ENCODE peak calls at places on chromosomes 13 and 19, in five cellular contexts. V is H9, N is trophoblast cell, T is H1, I is mesenchymal stem cell. Y is an unnamed sample.

GRCh38 chr13:59710995-59711701 is 452.6 kb downstream of the DIAPH3 start:
- DNase-seq in V (no peak), T (no peak), I (peak; percentile 46), N (no peak), Y (no peak)

GRCh38 chr13:74683411-74683810 is 549.2 kb upstream of the KLF12 start:
- DNase-seq in T (no peak), N (no peak), I (no peak), V (no peak), Y (no peak)

GRCh38 chr13:39273953-39274352 is 235.7 kb downstream of the NHLRC3 start:
- DNase-seq in I (no peak), N (peak; percentile 47), V (peak; percentile 38), T (no peak), Y (no peak)

GRCh38 chr19:19643158-19644053 is at the start of gene GMIP:
- DNase-seq in V (peak; percentile 90), I (peak; percentile 53), T (peak; percentile 99), N (peak; percentile 84), Y (peak; percentile 75)

GRCh38 chr13:104979281-104979680 is 1556.2 kb downstream of the EFNB2 start:
- DNase-seq in V (no peak), N (no peak), T (no peak), I (no peak), Y (no peak)

GRCh38 chr13:28037399-28037798 is 48.9 kb upstream of the URAD start:
- DNase-seq in I (no peak), T (no peak), N (no peak), V (no peak), Y (no peak)

GRCh38 chr13:22061371-22061805 is 390.5 kb downstream of the FGF9 start:
- DNase-seq in I (no peak), N (peak; percentile 78), T (no peak), V (peak; percentile 38), Y (no peak)

GRCh38 chr19:13100031-13100588 is 2.5 kb downstream of the LYL1 start:
- DNase-seq in N (no peak), V (no peak), T (no peak), I (no peak), Y (no peak)

GRCh38 chr13:46211521-46212351 is at the start of gene LRRC63:
- DNase-seq in T (peak; percentile 81), V (peak; percentile 81), I (peak; percentile 63), N (peak; percentile 79), Y (peak; percentile 55)

GRCh38 chr19:48568345-48568886 is 16.4 kb downstream of the SULT2B1 start:
- DNase-seq in N (peak; percentile 78), T (peak; percentile 68), I (peak; percentile 93), V (peak; percentile 76), Y (no peak)

GRCh38 chr19:18399008-18399407 is 1.6 kb upstream of the LRRC25 start:
- DNase-seq in I (peak; percentile 80), T (no peak), N (peak; percentile 65), V (no peak), Y (no peak)

GRCh38 chr19:21398851-21399250 is 1.9 kb downstream of the ZNF493 start:
- DNase-seq in T (no peak), I (no peak), N (no peak), V (no peak), Y (no peak)

GRCh38 chr13:94435604-94436226 is 43.8 kb downstream of the DCT start:
- DNase-seq in I (peak; percentile 59), V (no peak), N (peak; percentile 65), T (no peak), Y (peak; percentile 30)

GRCh38 chr13:94332360-94333040 is 147.0 kb downstream of the DCT start:
- DNase-seq in T (no peak), N (no peak), I (peak; percentile 89), V (no peak), Y (no peak)

GRCh38 chr19:45905016-45905415 is 2.6 kb upstream of the MYPOP start:
- DNase-seq in T (no peak), V (no peak), N (peak; percentile 95), I (no peak), Y (no peak)

GRCh38 chr19:45901912-45902650 is at the start of gene MYPOP:
- DNase-seq in N (no peak), T (no peak), I (peak; percentile 32), V (peak; percentile 33), Y (no peak)

GRCh38 chr19:45901432-45901903 is 945 bp downstream of the MYPOP start:
- DNase-seq in T (no peak), N (peak; percentile 85), I (peak; percentile 81), V (peak; percentile 32), Y (no peak)

GRCh38 chr19:45900661-45901431 is 1.6 kb downstream of the MYPOP start:
- DNase-seq in T (no peak), V (peak; percentile 38), I (no peak), N (peak; percentile 38), Y (no peak)

DNA sequence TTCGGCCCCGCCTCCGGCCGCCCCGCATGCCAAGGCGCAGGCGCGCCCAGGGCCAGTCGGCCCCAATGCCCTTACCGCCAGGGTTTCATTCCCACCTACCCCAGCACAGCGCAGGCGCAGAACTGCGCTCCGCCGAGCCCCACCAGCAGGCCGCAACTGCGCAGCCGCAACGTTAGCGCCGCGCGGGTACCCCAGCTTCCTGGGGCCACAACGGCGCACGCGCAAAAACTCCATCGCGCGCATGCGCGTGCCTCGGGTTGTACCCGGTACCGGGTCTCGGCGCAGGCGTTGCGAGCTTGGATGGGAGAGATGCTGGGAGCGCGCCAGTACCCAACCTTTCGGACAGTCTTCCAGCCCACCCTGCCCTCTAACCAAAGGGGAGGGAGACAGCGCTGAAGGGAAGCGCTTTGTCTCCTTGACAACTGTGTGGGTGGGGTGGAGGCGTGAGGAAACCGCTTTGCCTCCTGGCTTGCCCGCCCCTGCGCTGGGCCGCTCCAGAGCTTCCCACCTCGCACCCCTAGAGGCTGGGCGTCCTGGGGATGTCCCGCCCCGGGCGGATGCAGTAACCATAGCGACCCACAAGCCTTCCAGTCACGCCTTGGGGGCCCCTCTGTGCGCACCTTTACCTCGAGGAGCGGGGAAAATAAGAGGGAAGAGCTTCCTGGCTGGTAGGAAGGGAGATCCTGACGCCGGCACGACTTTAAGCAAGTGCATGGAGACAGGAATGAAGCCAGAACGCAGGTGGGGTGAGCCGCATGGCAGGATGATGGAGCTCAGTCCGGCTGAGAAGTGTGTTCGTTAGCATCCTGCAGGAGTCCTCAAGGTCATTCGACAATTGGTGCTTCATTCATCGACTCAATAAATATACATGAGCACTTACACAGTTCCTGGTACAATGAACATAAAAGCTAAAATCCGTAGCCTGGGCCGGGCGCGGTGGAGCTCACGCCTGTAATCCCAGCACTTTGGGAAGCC is 525 bp upstream of the MYPOP start:
- DNase-seq in V (peak; percentile 98), T (peak; percentile 100), I (peak; percentile 96), N (peak; percentile 100), Y (peak; percentile 99)
- H4K8ac ChIP-seq in V (no peak overlapping the region), T (peak overlapping the region; percentile 35), I (peak overlapping the region; percentile 81), N (peak overlapping the region; percentile 60), Y (no peak overlapping the region)

DNA sequence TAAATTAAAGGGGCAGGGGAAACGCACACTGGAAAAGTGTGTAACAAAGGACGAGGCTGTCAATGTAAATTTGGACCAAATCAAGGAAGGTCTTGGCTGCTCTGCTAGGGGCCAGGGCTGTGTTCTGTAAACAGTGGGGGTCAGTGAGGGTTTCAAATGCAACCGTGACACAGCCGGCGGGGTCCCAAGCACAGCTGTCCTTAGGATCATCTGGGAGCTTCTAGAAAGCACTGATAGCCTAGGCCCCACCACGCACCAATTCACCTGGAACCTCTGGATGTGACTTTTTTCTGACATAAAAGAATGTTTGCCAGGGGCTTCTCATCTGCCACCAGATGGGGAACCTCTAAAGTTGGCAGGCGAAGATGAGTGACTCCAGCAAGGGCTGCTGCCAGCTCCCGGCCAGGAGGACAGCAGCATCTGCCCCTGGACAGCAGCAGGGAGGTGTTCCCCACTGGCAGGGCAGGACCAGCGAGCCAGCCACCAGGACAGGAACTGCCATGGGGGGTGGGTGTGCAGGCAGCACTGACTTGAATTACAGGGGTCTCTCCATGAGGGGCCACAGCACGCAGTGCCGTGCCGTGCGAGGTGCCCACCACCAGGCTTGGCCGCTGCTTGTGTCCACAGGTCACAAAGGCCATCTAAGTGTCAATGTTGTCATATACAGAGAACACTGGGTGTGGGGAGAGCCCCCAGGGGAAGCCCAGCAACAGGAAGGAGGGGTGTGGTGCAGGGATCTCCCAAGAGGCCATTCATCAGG is 87.5 kb downstream of the SOX1 start:
- DNase-seq in V (no peak), I (no peak), N (no peak), T (no peak), Y (no peak)
- H2BK12ac ChIP-seq in V (no peak overlapping the region), I (no peak overlapping the region), N (no peak overlapping the region), T (peak overlapping the region; percentile 80), Y (peak overlapping the region; percentile 92)

DNA sequence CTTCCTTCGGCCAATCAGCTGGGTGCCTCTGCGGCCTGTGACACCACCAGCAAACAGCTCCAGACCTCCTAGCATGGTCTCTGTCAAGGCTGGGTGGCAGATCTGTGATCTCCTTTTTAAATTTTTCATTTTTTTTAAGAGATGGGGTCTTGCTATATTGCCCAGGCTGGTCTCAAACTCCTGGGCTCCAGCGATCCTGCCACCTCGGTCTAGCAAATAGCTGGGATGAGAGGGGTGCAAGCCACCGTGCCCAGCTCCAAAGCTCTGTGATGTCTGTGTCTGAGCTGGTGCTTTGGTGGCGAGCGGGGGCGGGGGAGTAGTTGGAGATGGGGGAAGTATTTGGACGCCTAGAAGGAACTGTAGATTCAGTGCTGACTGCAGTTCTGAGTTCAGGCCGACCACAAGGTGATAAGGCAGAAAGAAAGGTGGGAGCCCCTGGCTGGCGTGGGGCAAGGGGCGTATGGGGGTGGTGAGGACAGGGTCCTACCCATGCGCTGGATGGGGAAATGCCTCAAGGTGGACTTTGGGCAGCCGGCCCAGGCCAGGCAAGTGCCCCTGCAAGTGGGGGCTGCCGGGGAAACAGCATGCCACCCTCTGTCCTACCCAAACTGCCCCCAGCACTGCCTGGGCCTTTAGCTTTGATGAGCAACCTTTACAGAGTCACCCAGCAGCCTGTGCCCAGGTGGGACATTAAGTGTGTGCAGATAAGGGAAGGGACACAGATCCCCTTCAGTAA is 5.5 kb downstream of the DPP9 start:
- DNase-seq in V (no peak), T (no peak), N (no peak), I (no peak), Y (no peak)
- H3K4me1 ChIP-seq in V (no peaks in the 10 kb centered on the region), T (peaks cover 3% of the 10 kb centered on the region), N (peaks cover 9% of the 10 kb centered on the region), I (peaks cover 72% of the 10 kb centered on the region), Y (peaks cover 12% of the 10 kb centered on the region)

GRCh38 chr13:90770334-90770733 is 577.2 kb upstream of the MIR17HG start:
- DNase-seq in T (no peak), N (no peak), I (no peak), V (no peak), Y (no peak)

GRCh38 chr13:90766503-90766902 is 581.0 kb upstream of the MIR17HG start:
- DNase-seq in N (no peak), I (no peak), T (no peak), V (no peak), Y (no peak)

GRCh38 chr13:90768116-90768515 is 579.4 kb upstream of the MIR17HG start:
- DNase-seq in N (no peak), V (no peak), T (no peak), I (no peak), Y (no peak)

GRCh38 chr13:90769387-90769786 is 578.1 kb upstream of the MIR17HG start:
- DNase-seq in N (no peak), I (no peak), T (no peak), V (no peak), Y (no peak)
- H4K8ac ChIP-seq in N (no peak overlapping the region), I (no peak overlapping the region), T (no peak overlapping the region), V (no peak overlapping the region), Y (no peak overlapping the region)

Y was measured in neuronal stem cell.